ENCODE peak calls at places on chromosome X, in six cellular contexts. One of them, this sample, is unnamed.

GRCh38 chrX:42531431-42531830 is 246.5 kb downstream of the PPP1R2C start:
- DNase-seq in kidney epithelial cell: no peak
- DNase-seq in mesothelial cell of epicardium: no peak
- DNase-seq in fibroblast of lung: no peak
- DNase-seq in A549: no peak
- DNase-seq in cardiac fibroblast: no peak
- DNase-seq in this sample: no peak

GRCh38 chrX:57952320-57952678 is 42.0 kb upstream of the ZXDA start:
- DNase-seq in kidney epithelial cell: no peak
- DNase-seq in mesothelial cell of epicardium: no peak
- DNase-seq in fibroblast of lung: no peak
- DNase-seq in A549: no peak
- DNase-seq in cardiac fibroblast: no peak
- DNase-seq in this sample: no peak

GRCh38 chrX:15751160-15751819 is 13.2 kb downstream of the CA5B start:
- DNase-seq in kidney epithelial cell: no peak
- DNase-seq in mesothelial cell of epicardium: no peak
- DNase-seq in fibroblast of lung: peak
- DNase-seq in A549: peak
- DNase-seq in cardiac fibroblast: peak
- DNase-seq in this sample: no peak

GRCh38 chrX:135572436-135572835 is 52.0 kb downstream of the INTS6L start:
- DNase-seq in kidney epithelial cell: no peak
- DNase-seq in mesothelial cell of epicardium: no peak
- DNase-seq in fibroblast of lung: no peak
- DNase-seq in A549: no peak
- DNase-seq in cardiac fibroblast: peak
- DNase-seq in this sample: no peak

GRCh38 chrX:25344191-25344936 is 328.6 kb upstream of the ARX start:
- DNase-seq in kidney epithelial cell: peak
- DNase-seq in mesothelial cell of epicardium: no peak
- DNase-seq in fibroblast of lung: no peak
- DNase-seq in A549: no peak
- DNase-seq in cardiac fibroblast: no peak
- DNase-seq in this sample: peak

GRCh38 chrX:70001269-70001668 is 48.5 kb downstream of the AWAT2 start:
- DNase-seq in kidney epithelial cell: no peak
- DNase-seq in mesothelial cell of epicardium: no peak
- DNase-seq in fibroblast of lung: no peak
- DNase-seq in A549: no peak
- DNase-seq in cardiac fibroblast: peak
- DNase-seq in this sample: no peak

GRCh38 chrX:112081781-112082482 is 644 bp downstream of the TRPC5 start:
- DNase-seq in kidney epithelial cell: no peak
- DNase-seq in mesothelial cell of epicardium: no peak
- DNase-seq in fibroblast of lung: no peak
- DNase-seq in A549: no peak
- DNase-seq in cardiac fibroblast: no peak
- DNase-seq in this sample: no peak

GRCh38 chrX:152154050-152154449 is 15.7 kb upstream of the MAGEA10 start:
- DNase-seq in kidney epithelial cell: no peak
- DNase-seq in mesothelial cell of epicardium: no peak
- DNase-seq in fibroblast of lung: no peak
- DNase-seq in A549: no peak
- DNase-seq in cardiac fibroblast: no peak
- DNase-seq in this sample: no peak

GRCh38 chrX:10350991-10351390 is 194.2 kb downstream of the CLCN4 start:
- DNase-seq in kidney epithelial cell: no peak
- DNase-seq in mesothelial cell of epicardium: no peak
- DNase-seq in fibroblast of lung: peak
- DNase-seq in A549: no peak
- DNase-seq in cardiac fibroblast: peak
- DNase-seq in this sample: no peak

GRCh38 chrX:69362354-69362753 is 141.8 kb upstream of the NALF2 start:
- DNase-seq in kidney epithelial cell: no peak
- DNase-seq in mesothelial cell of epicardium: no peak
- DNase-seq in fibroblast of lung: no peak
- DNase-seq in A549: no peak
- DNase-seq in cardiac fibroblast: no peak
- DNase-seq in this sample: no peak

GRCh38 chrX:92260102-92260501 is 480.9 kb downstream of the PCDH11X start:
- DNase-seq in kidney epithelial cell: no peak
- DNase-seq in mesothelial cell of epicardium: no peak
- DNase-seq in fibroblast of lung: no peak
- DNase-seq in A549: peak
- DNase-seq in cardiac fibroblast: no peak
- DNase-seq in this sample: no peak

GRCh38 chrX:51568586-51568985 is 50.1 kb downstream of the CENPVL3 start:
- DNase-seq in kidney epithelial cell: no peak
- DNase-seq in mesothelial cell of epicardium: no peak
- DNase-seq in fibroblast of lung: peak
- DNase-seq in A549: peak
- DNase-seq in cardiac fibroblast: peak
- DNase-seq in this sample: no peak

GRCh38 chrX:53682885-53683555 is 3.5 kb downstream of the HUWE1 start:
- DNase-seq in kidney epithelial cell: no peak
- DNase-seq in mesothelial cell of epicardium: no peak
- DNase-seq in fibroblast of lung: peak
- DNase-seq in A549: peak
- DNase-seq in cardiac fibroblast: peak
- DNase-seq in this sample: no peak

GRCh38 chrX:71671043-71671829 is 3.9 kb downstream of the LOC101059915 start:
- DNase-seq in kidney epithelial cell: no peak
- DNase-seq in mesothelial cell of epicardium: no peak
- DNase-seq in fibroblast of lung: no peak
- DNase-seq in A549: no peak
- DNase-seq in cardiac fibroblast: no peak
- DNase-seq in this sample: no peak

GRCh38 chrX:133660356-133660755 is 245.1 kb upstream of the GPC4 start:
- DNase-seq in kidney epithelial cell: no peak
- DNase-seq in mesothelial cell of epicardium: no peak
- DNase-seq in fibroblast of lung: peak
- DNase-seq in A549: no peak
- DNase-seq in cardiac fibroblast: peak
- DNase-seq in this sample: no peak

GRCh38 chrX:150268839-150269238 is 94.3 kb upstream of the MAMLD1 start:
- DNase-seq in kidney epithelial cell: no peak
- DNase-seq in mesothelial cell of epicardium: no peak
- DNase-seq in fibroblast of lung: no peak
- DNase-seq in A549: no peak
- DNase-seq in cardiac fibroblast: no peak
- DNase-seq in this sample: no peak

GRCh38 chrX:2442694-2443093 is 58.1 kb downstream of the DHRSX start:
- DNase-seq in kidney epithelial cell: no peak
- DNase-seq in mesothelial cell of epicardium: no peak
- DNase-seq in fibroblast of lung: no peak
- DNase-seq in A549: no peak
- DNase-seq in cardiac fibroblast: no peak
- DNase-seq in this sample: no peak

GRCh38 chrX:96244955-96245354 is 439.7 kb upstream of the DIAPH2 start:
- DNase-seq in kidney epithelial cell: no peak
- DNase-seq in mesothelial cell of epicardium: no peak
- DNase-seq in fibroblast of lung: no peak
- DNase-seq in A549: no peak
- DNase-seq in cardiac fibroblast: no peak
- DNase-seq in this sample: no peak

GRCh38 chrX:71302461-71303213 is 1.1 kb downstream of the ITGB1BP2 start:
- DNase-seq in kidney epithelial cell: no peak
- DNase-seq in mesothelial cell of epicardium: no peak
- DNase-seq in fibroblast of lung: peak
- DNase-seq in A549: no peak
- DNase-seq in cardiac fibroblast: peak
- DNase-seq in this sample: no peak

GRCh38 chrX:13690836-13691235 is 1.9 kb downstream of the RAB9A start:
- DNase-seq in kidney epithelial cell: no peak
- DNase-seq in mesothelial cell of epicardium: no peak
- DNase-seq in fibroblast of lung: no peak
- DNase-seq in A549: peak
- DNase-seq in cardiac fibroblast: no peak
- DNase-seq in this sample: no peak
- TF ChIP-seq CTCF in kidney epithelial cell: peak
- TF ChIP-seq CTCF in mesothelial cell of epicardium: no peak
- TF ChIP-seq CTCF in fibroblast of lung: no peak
- TF ChIP-seq CTCF in A549: peak
- TF ChIP-seq CTCF in cardiac fibroblast: no peak
- TF ChIP-seq CTCF in this sample: peak

GRCh38 chrX:75893281-75893680 is 108.2 kb upstream of the MAGEE2 start:
- DNase-seq in kidney epithelial cell: no peak
- DNase-seq in mesothelial cell of epicardium: no peak
- DNase-seq in fibroblast of lung: no peak
- DNase-seq in A549: no peak
- DNase-seq in cardiac fibroblast: no peak
- DNase-seq in this sample: no peak
- TF ChIP-seq CTCF in kidney epithelial cell: no peak
- TF ChIP-seq CTCF in mesothelial cell of epicardium: no peak
- TF ChIP-seq CTCF in fibroblast of lung: no peak
- TF ChIP-seq CTCF in A549: no peak
- TF ChIP-seq CTCF in cardiac fibroblast: no peak
- TF ChIP-seq CTCF in this sample: no peak

DNA sequence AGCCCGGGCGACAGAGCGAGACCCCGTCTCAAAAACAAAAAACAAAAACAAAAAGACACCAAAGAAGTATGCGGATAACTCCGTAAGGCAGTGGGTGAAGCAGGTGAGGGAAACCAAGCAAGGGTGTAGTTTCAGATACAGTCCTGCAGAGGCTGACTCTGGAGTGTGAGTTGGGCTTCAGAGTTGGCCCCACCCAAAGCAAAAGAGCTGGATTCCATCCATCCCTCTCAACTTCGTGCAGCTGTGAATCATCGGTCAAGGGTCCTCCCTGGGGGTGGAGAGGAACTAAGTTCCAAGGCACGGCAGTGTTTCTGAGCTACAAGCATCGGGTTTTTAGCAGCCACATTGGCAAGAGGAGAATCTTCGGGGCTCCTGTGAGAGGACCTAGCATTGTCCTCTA is 43.9 kb upstream of the FAM9A start:
- DNase-seq in kidney epithelial cell: no peak
- DNase-seq in mesothelial cell of epicardium: no peak
- DNase-seq in fibroblast of lung: peak
- DNase-seq in A549: peak
- DNase-seq in cardiac fibroblast: peak
- DNase-seq in this sample: no peak
- TF ChIP-seq CTCF in kidney epithelial cell: no peak
- TF ChIP-seq CTCF in mesothelial cell of epicardium: no peak
- TF ChIP-seq CTCF in fibroblast of lung: peak
- TF ChIP-seq CTCF in A549: peak
- TF ChIP-seq CTCF in cardiac fibroblast: peak
- TF ChIP-seq CTCF in this sample: no peak

GRCh38 chrX:77595848-77596247 is 148.7 kb downstream of the FGF16 start:
- DNase-seq in kidney epithelial cell: no peak
- DNase-seq in mesothelial cell of epicardium: no peak
- DNase-seq in fibroblast of lung: peak
- DNase-seq in A549: no peak
- DNase-seq in cardiac fibroblast: no peak
- DNase-seq in this sample: no peak

GRCh38 chrX:77597511-77597910 is 150.3 kb downstream of the FGF16 start:
- DNase-seq in kidney epithelial cell: no peak
- DNase-seq in mesothelial cell of epicardium: no peak
- DNase-seq in fibroblast of lung: peak
- DNase-seq in A549: no peak
- DNase-seq in cardiac fibroblast: no peak
- DNase-seq in this sample: no peak

DNA sequence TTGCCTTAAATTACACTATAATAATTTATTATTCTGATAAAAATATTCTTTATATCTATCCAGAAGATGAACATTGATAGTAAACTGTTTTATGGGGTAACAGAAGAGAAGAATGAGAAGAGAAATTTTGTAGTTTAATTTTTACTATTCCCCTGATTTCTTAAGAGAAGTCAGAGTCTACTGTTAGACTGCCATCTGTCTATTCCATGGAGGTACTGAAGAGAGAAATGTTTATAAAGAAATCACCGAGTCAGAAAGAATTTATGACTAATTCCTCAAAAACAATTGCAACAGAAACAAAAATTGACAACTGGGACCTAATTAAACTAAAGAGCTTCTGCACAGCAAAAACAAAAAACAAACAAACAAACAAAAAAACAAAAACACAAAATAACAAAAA is 149.9 kb downstream of the FGF16 start:
- DNase-seq in kidney epithelial cell: no peak
- DNase-seq in mesothelial cell of epicardium: no peak
- DNase-seq in fibroblast of lung: peak
- DNase-seq in A549: peak
- DNase-seq in cardiac fibroblast: peak
- DNase-seq in this sample: no peak
- TF ChIP-seq CTCF in kidney epithelial cell: peak
- TF ChIP-seq CTCF in mesothelial cell of epicardium: no peak
- TF ChIP-seq CTCF in fibroblast of lung: peak
- TF ChIP-seq CTCF in A549: peak
- TF ChIP-seq CTCF in cardiac fibroblast: peak
- TF ChIP-seq CTCF in this sample: peak

GRCh38 chrX:40277672-40278071 is 179.9 kb upstream of the BCOR start:
- DNase-seq in kidney epithelial cell: no peak
- DNase-seq in mesothelial cell of epicardium: no peak
- DNase-seq in fibroblast of lung: no peak
- DNase-seq in A549: no peak
- DNase-seq in cardiac fibroblast: no peak
- DNase-seq in this sample: no peak

GRCh38 chrX:40281341-40282005 is 183.7 kb upstream of the BCOR start:
- DNase-seq in kidney epithelial cell: no peak
- DNase-seq in mesothelial cell of epicardium: no peak
- DNase-seq in fibroblast of lung: no peak
- DNase-seq in A549: no peak
- DNase-seq in cardiac fibroblast: no peak
- DNase-seq in this sample: no peak

GRCh38 chrX:40279091-40279430 is 181.3 kb upstream of the BCOR start:
- DNase-seq in kidney epithelial cell: no peak
- DNase-seq in mesothelial cell of epicardium: no peak
- DNase-seq in fibroblast of lung: no peak
- DNase-seq in A549: no peak
- DNase-seq in cardiac fibroblast: no peak
- DNase-seq in this sample: no peak

GRCh38 chrX:40278340-40279090 is 180.8 kb upstream of the BCOR start:
- DNase-seq in kidney epithelial cell: no peak
- DNase-seq in mesothelial cell of epicardium: no peak
- DNase-seq in fibroblast of lung: peak
- DNase-seq in A549: peak
- DNase-seq in cardiac fibroblast: no peak
- DNase-seq in this sample: no peak

GRCh38 chrX:40279762-40280161 is 182.0 kb upstream of the BCOR start:
- DNase-seq in kidney epithelial cell: no peak
- DNase-seq in mesothelial cell of epicardium: no peak
- DNase-seq in fibroblast of lung: no peak
- DNase-seq in A549: no peak
- DNase-seq in cardiac fibroblast: no peak
- DNase-seq in this sample: no peak
- TF ChIP-seq CTCF in kidney epithelial cell: no peak
- TF ChIP-seq CTCF in mesothelial cell of epicardium: no peak
- TF ChIP-seq CTCF in fibroblast of lung: no peak
- TF ChIP-seq CTCF in A549: no peak
- TF ChIP-seq CTCF in cardiac fibroblast: no peak
- TF ChIP-seq CTCF in this sample: no peak

GRCh38 chrX:110847334-110847733 is 51.7 kb upstream of the CHRDL1 start:
- DNase-seq in kidney epithelial cell: no peak
- DNase-seq in mesothelial cell of epicardium: no peak
- DNase-seq in fibroblast of lung: peak
- DNase-seq in A549: peak
- DNase-seq in cardiac fibroblast: peak
- DNase-seq in this sample: peak
- TF ChIP-seq CTCF in kidney epithelial cell: peak
- TF ChIP-seq CTCF in mesothelial cell of epicardium: peak
- TF ChIP-seq CTCF in fibroblast of lung: peak
- TF ChIP-seq CTCF in A549: peak
- TF ChIP-seq CTCF in cardiac fibroblast: peak
- TF ChIP-seq CTCF in this sample: peak

This sample was measured in LNCaP clone FGC.